ENCODE peak calls at places on chromosomes 16 and 17, in six cellular contexts. C, M, X, D, V and L are unnamed samples.

GRCh38 chr16:58614212-58614611 is 15.4 kb downstream of the CNOT1 start:
- DNase-seq in M (no peak), D (no peak), V (no peak), X (no peak), C (peak; percentile 60), L (no peak)

GRCh38 chr16:14098081-14098480 is 27.0 kb downstream of the MRTFB start:
- DNase-seq in C (peak; percentile 3), X (no peak), D (no peak), M (no peak), V (no peak), L (no peak)

GRCh38 chr17:76014100-76014924 is 12.8 kb downstream of the EVPL start:
- DNase-seq in C (no peak), V (peak; percentile 37), M (peak; percentile 91), D (peak; percentile 66), X (peak; percentile 75), L (peak; percentile 87)

GRCh38 chr17:66445229-66445628 is 142.8 kb downstream of the PRKCA start:
- DNase-seq in M (no peak), D (no peak), C (no peak), X (no peak), V (peak; percentile 25), L (no peak)

GRCh38 chr16:87114832-87115231 is 202.4 kb downstream of the C16orf95 start:
- DNase-seq in D (no peak), V (no peak), M (no peak), C (no peak), X (no peak), L (no peak)

GRCh38 chr16:49112754-49113153 is 168.9 kb downstream of the CBLN1 start:
- DNase-seq in M (no peak), V (no peak), D (no peak), X (no peak), C (no peak), L (no peak)

GRCh38 chr16:67886387-67886786 is 1.7 kb downstream of the NRN1L start:
- DNase-seq in C (no peak), D (no peak), M (no peak), V (peak; percentile 10), X (no peak), L (no peak)

GRCh38 chr16:19348578-19349315 is 63.2 kb downstream of the CLEC19A start:
- DNase-seq in M (peak; percentile 18), V (peak; percentile 24), D (no peak), X (no peak), C (no peak), L (no peak)

GRCh38 chr16:24986512-24987303 is 28.5 kb downstream of the ARHGAP17 start:
- DNase-seq in C (no peak), X (no peak), D (no peak), M (no peak), V (no peak), L (no peak)

GRCh38 chr17:50513501-50513900 is 5.3 kb downstream of the MYCBPAP start:
- DNase-seq in X (no peak), M (no peak), C (no peak), V (no peak), D (no peak), L (no peak)

GRCh38 chr17:34305061-34305460 is 14.2 kb upstream of the CCL8 start:
- DNase-seq in M (no peak), X (no peak), D (no peak), C (no peak), V (no peak), L (no peak)

GRCh38 chr17:80035937-80036714 is at the start of gene CCDC40:
- DNase-seq in V (peak; percentile 37), C (peak; percentile 79), X (peak; percentile 87), D (peak; percentile 64), M (peak; percentile 84), L (peak; percentile 85)

GRCh38 chr17:52150935-52151334 is 7.6 kb downstream of the CA10 start:
- DNase-seq in D (no peak), V (no peak), C (no peak), M (no peak), X (no peak), L (no peak)

GRCh38 chr16:53631236-53631635 is 72.4 kb downstream of the RPGRIP1L start:
- DNase-seq in V (no peak), X (no peak), M (no peak), D (no peak), C (no peak), L (no peak)

GRCh38 chr16:75820672-75821071 is 94.4 kb upstream of the CPHXL start:
- DNase-seq in X (no peak), V (no peak), D (no peak), M (no peak), C (no peak), L (no peak)